ENCODE peak calls at places on chromosomes 6 and 20, in six cellular contexts. One of them, this sample, is unnamed. For H3K27me3, the result is how much of the 10 kb centered on the place peaks cover.

GRCh38 chr20:24790746-24791283 is 158.3 kb upstream of the CST7 start:
- DNase-seq in astrocyte: no peak
- DNase-seq in SJSA1: no peak
- DNase-seq in hepatocyte: no peak
- DNase-seq in HCT116: no peak
- DNase-seq in iPS DF 6.9: no peak
- DNase-seq in this sample: no peak

GRCh38 chr6:34852406-34853085 is 35.3 kb downstream of the TAF11 start:
- DNase-seq in hepatocyte: no peak
- DNase-seq in astrocyte: no peak
- DNase-seq in HCT116: no peak
- DNase-seq in iPS DF 6.9: no peak
- DNase-seq in SJSA1: no peak
- DNase-seq in this sample: no peak

GRCh38 chr6:17965397-17965796 is 22.0 kb downstream of the KIF13A start:
- DNase-seq in HCT116: no peak
- DNase-seq in hepatocyte: no peak
- DNase-seq in astrocyte: peak
- DNase-seq in SJSA1: no peak
- DNase-seq in iPS DF 6.9: no peak
- DNase-seq in this sample: no peak

GRCh38 chr20:3797592-3798404 is 1.7 kb downstream of the CDC25B start:
- DNase-seq in iPS DF 6.9: no peak
- DNase-seq in hepatocyte: no peak
- DNase-seq in HCT116: no peak
- DNase-seq in astrocyte: no peak
- DNase-seq in SJSA1: no peak
- DNase-seq in this sample: no peak

GRCh38 chr6:62285612-62286469 is at the start of gene KHDRBS2:
- DNase-seq in SJSA1: peak
- DNase-seq in hepatocyte: peak
- DNase-seq in astrocyte: no peak
- DNase-seq in iPS DF 6.9: peak
- DNase-seq in HCT116: no peak
- DNase-seq in this sample: no peak

GRCh38 chr6:3830806-3831205 is 18.4 kb upstream of the FAM50B start:
- DNase-seq in HCT116: no peak
- DNase-seq in SJSA1: no peak
- DNase-seq in hepatocyte: no peak
- DNase-seq in iPS DF 6.9: no peak
- DNase-seq in astrocyte: no peak
- DNase-seq in this sample: no peak

GRCh38 chr20:821083-822065 is 12.1 kb upstream of the FAM110A start:
- DNase-seq in astrocyte: no peak
- DNase-seq in SJSA1: no peak
- DNase-seq in HCT116: no peak
- DNase-seq in iPS DF 6.9: no peak
- DNase-seq in hepatocyte: no peak
- DNase-seq in this sample: no peak

GRCh38 chr20:50020283-50020682 is 37.5 kb downstream of the SNAI1 start:
- DNase-seq in astrocyte: peak
- DNase-seq in iPS DF 6.9: no peak
- DNase-seq in hepatocyte: no peak
- DNase-seq in HCT116: no peak
- DNase-seq in SJSA1: no peak
- DNase-seq in this sample: no peak

GRCh38 chr6:155807243-155807642 is 351.6 kb upstream of the NOX3 start:
- DNase-seq in SJSA1: no peak
- DNase-seq in astrocyte: no peak
- DNase-seq in hepatocyte: no peak
- DNase-seq in iPS DF 6.9: no peak
- DNase-seq in HCT116: no peak
- DNase-seq in this sample: no peak

GRCh38 chr6:84062519-84063154 is 29.1 kb downstream of the MRAP2 start:
- DNase-seq in HCT116: no peak
- DNase-seq in iPS DF 6.9: no peak
- DNase-seq in hepatocyte: peak
- DNase-seq in astrocyte: no peak
- DNase-seq in SJSA1: no peak
- DNase-seq in this sample: no peak

GRCh38 chr20:33670715-33671499 is 3.3 kb downstream of the NECAB3 start:
- DNase-seq in iPS DF 6.9: no peak
- DNase-seq in hepatocyte: no peak
- DNase-seq in HCT116: no peak
- DNase-seq in SJSA1: no peak
- DNase-seq in astrocyte: no peak
- DNase-seq in this sample: no peak

GRCh38 chr6:75526502-75527127 is 33.0 kb upstream of the FILIP1 start:
- DNase-seq in hepatocyte: peak
- DNase-seq in astrocyte: peak
- DNase-seq in HCT116: peak
- DNase-seq in iPS DF 6.9: peak
- DNase-seq in SJSA1: peak
- DNase-seq in this sample: peak

GRCh38 chr20:32645134-32645533 is 28.6 kb downstream of the C20orf203 start:
- DNase-seq in hepatocyte: no peak
- DNase-seq in HCT116: no peak
- DNase-seq in astrocyte: no peak
- DNase-seq in iPS DF 6.9: no peak
- DNase-seq in SJSA1: no peak
- DNase-seq in this sample: no peak

GRCh38 chr6:160102956-160103824 is 18.4 kb upstream of the SLC22A1 start:
- DNase-seq in HCT116: peak
- DNase-seq in iPS DF 6.9: peak
- DNase-seq in hepatocyte: no peak
- DNase-seq in astrocyte: no peak
- DNase-seq in SJSA1: no peak
- DNase-seq in this sample: no peak

GRCh38 chr6:33708516-33709204 is 2.8 kb downstream of the UQCC2 start:
- DNase-seq in hepatocyte: no peak
- DNase-seq in iPS DF 6.9: no peak
- DNase-seq in astrocyte: no peak
- DNase-seq in SJSA1: no peak
- DNase-seq in HCT116: no peak
- DNase-seq in this sample: no peak

GRCh38 chr6:56076033-56076432 is 171.3 kb downstream of the COL21A1 start:
- DNase-seq in iPS DF 6.9: no peak
- DNase-seq in HCT116: no peak
- DNase-seq in astrocyte: no peak
- DNase-seq in SJSA1: no peak
- DNase-seq in hepatocyte: no peak
- DNase-seq in this sample: no peak

GRCh38 chr6:42025066-42025789 is 25.1 kb upstream of the TAF8 start:
- DNase-seq in hepatocyte: no peak
- DNase-seq in astrocyte: no peak
- DNase-seq in HCT116: no peak
- DNase-seq in iPS DF 6.9: no peak
- DNase-seq in SJSA1: no peak
- DNase-seq in this sample: no peak

GRCh38 chr20:38757145-38757800 is 9.0 kb downstream of the ACTR5 start:
- DNase-seq in iPS DF 6.9: no peak
- DNase-seq in astrocyte: no peak
- DNase-seq in HCT116: no peak
- DNase-seq in hepatocyte: no peak
- DNase-seq in SJSA1: no peak
- DNase-seq in this sample: no peak

GRCh38 chr20:48709292-48709691 is 118.5 kb downstream of the PREX1 start:
- DNase-seq in SJSA1: no peak
- DNase-seq in HCT116: no peak
- DNase-seq in iPS DF 6.9: no peak
- DNase-seq in hepatocyte: no peak
- DNase-seq in astrocyte: no peak
- DNase-seq in this sample: no peak

GRCh38 chr20:56778765-56779195 is 149.7 kb downstream of the TFAP2C start:
- DNase-seq in HCT116: no peak
- DNase-seq in iPS DF 6.9: no peak
- DNase-seq in SJSA1: peak
- DNase-seq in hepatocyte: peak
- DNase-seq in astrocyte: peak
- DNase-seq in this sample: no peak

GRCh38 chr6:157108923-157109322 is 214.4 kb downstream of the TMEM242 start:
- DNase-seq in HCT116: no peak
- DNase-seq in astrocyte: no peak
- DNase-seq in SJSA1: no peak
- DNase-seq in hepatocyte: no peak
- DNase-seq in iPS DF 6.9: no peak
- DNase-seq in this sample: no peak

GRCh38 chr20:41158082-41158625 is 20.8 kb downstream of the PLCG1 start:
- DNase-seq in HCT116: no peak
- DNase-seq in hepatocyte: no peak
- DNase-seq in SJSA1: no peak
- DNase-seq in astrocyte: no peak
- DNase-seq in iPS DF 6.9: no peak
- DNase-seq in this sample: no peak

GRCh38 chr20:41160686-41161085 is 23.3 kb downstream of the PLCG1 start:
- DNase-seq in hepatocyte: no peak
- DNase-seq in HCT116: no peak
- DNase-seq in iPS DF 6.9: no peak
- DNase-seq in astrocyte: no peak
- DNase-seq in SJSA1: no peak
- DNase-seq in this sample: no peak

GRCh38 chr20:41161886-41162285 is 24.5 kb downstream of the PLCG1 start:
- DNase-seq in iPS DF 6.9: no peak
- DNase-seq in HCT116: no peak
- DNase-seq in hepatocyte: no peak
- DNase-seq in SJSA1: no peak
- DNase-seq in astrocyte: no peak
- DNase-seq in this sample: no peak

GRCh38 chr20:41162396-41162795 is 25.1 kb downstream of the PLCG1 start:
- DNase-seq in SJSA1: no peak
- DNase-seq in astrocyte: no peak
- DNase-seq in HCT116: no peak
- DNase-seq in iPS DF 6.9: no peak
- DNase-seq in hepatocyte: no peak
- DNase-seq in this sample: no peak

DNA sequence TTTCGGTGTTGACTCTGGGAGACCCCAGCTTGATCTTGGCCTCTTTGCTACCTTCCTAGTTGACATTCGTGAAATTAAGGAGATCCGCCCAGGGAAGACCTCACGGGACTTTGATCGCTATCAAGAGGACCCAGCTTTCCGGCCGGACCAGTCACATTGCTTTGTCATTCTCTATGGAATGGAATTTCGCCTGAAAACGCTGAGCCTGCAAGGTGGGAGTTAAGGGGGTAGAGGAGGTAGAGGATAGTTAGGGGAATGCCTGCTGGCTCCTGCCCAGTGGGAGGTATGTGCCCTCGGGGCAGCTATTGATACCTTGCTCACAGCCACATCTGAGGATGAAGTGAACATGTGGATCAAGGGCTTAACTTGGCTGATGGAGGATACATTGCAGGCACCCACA is 22.2 kb downstream of the PLCG1 start:
- DNase-seq in astrocyte: no peak
- DNase-seq in hepatocyte: no peak
- DNase-seq in HCT116: no peak
- DNase-seq in SJSA1: no peak
- DNase-seq in iPS DF 6.9: no peak
- DNase-seq in this sample: no peak
- H3K4me3 ChIP-seq in astrocyte: no peak
- H3K4me3 ChIP-seq in hepatocyte: no peak
- H3K4me3 ChIP-seq in HCT116: no peak
- H3K4me3 ChIP-seq in SJSA1: no peak
- H3K4me3 ChIP-seq in iPS DF 6.9: no peak
- H3K4me3 ChIP-seq in this sample: no peak

DNA sequence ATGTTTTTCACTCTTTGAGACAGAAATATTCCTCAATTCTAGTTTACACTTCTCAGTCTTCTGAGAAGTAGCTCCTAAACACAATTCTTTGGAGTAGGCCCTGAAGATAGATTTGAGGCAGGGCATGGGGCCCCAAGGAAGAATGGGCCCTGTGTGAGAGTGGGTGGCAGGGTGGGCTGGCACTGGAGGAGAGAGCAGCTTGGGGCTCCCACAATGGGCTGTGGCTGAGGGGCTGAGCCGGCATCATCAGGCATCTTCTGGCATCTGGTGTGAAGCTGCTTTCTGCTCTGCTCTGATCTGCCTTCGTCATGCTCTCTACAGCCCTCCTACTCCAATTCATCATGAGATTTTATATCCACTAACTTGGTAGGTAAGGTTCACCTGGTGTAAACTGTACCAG is 88.2 kb downstream of the CDH26 start:
- DNase-seq in SJSA1: no peak
- DNase-seq in astrocyte: no peak
- DNase-seq in HCT116: no peak
- DNase-seq in hepatocyte: no peak
- DNase-seq in iPS DF 6.9: no peak
- DNase-seq in this sample: no peak
- H3K27me3 ChIP-seq in SJSA1: under half
- H3K27me3 ChIP-seq in astrocyte: under half
- H3K27me3 ChIP-seq in HCT116: under half
- H3K27me3 ChIP-seq in hepatocyte: under half
- H3K27me3 ChIP-seq in iPS DF 6.9: under half
- H3K27me3 ChIP-seq in this sample: under half

DNA sequence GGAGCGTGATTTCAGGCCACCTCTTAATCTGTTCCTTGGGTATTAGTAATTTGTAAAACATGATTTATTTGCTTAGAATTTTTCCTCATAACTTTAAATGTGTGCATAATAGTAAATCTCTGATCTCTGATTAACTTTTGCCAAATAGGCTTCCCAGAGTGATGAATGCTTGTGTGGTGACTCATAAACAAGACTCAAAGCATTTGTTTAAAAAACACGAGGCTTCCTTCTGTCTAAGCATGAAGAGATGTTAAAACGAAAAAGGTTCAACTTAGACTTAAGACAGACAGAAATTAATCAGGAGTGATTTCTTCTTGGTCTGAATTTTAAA is 337.0 kb downstream of the CDH4 start:
- DNase-seq in iPS DF 6.9: no peak
- DNase-seq in hepatocyte: no peak
- DNase-seq in SJSA1: no peak
- DNase-seq in astrocyte: peak
- DNase-seq in HCT116: no peak
- DNase-seq in this sample: no peak
- H3K4me3 ChIP-seq in iPS DF 6.9: no peak
- H3K4me3 ChIP-seq in hepatocyte: no peak
- H3K4me3 ChIP-seq in SJSA1: no peak
- H3K4me3 ChIP-seq in astrocyte: peak
- H3K4me3 ChIP-seq in HCT116: no peak
- H3K4me3 ChIP-seq in this sample: no peak

DNA sequence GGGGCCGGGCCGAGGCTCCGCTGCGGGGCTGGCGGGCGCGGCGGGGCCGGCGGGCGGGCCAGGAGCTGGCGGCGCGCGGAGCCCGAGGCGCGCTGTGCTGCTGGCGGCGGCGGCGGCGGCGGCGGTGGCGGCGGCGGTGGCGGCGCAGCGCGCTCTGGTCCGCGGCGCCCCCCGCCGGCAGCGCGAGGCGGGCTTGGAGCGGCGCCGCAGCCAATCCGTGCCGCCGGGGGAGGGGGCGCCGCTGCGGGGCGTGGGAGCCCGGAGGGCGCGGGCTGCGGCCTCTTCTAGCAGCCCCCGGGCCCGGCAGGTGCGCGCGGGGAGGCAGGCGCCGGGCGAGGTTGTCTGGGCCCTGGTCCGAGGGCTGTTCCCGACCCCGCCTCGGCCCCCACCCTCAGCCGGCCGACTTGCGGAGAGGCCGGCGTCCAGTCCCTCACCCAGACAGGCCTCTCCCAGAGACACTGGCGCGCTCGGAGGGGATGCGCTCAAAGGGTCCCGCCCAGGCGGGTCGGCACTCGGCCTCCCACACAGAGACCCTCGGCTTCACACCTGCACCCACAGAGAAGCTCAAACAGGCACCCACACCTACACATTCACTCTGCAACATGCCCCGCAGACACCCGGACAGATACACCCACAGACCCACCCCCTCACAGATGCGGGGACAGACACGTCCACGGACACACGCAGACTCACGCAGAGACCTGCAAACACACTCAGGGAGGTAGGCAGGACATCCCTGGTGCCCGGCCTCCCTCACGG is at the start of gene RIMS4:
- DNase-seq in HCT116: no peak
- DNase-seq in hepatocyte: peak
- DNase-seq in astrocyte: no peak
- DNase-seq in SJSA1: no peak
- DNase-seq in iPS DF 6.9: no peak
- DNase-seq in this sample: peak
- H3K27me3 ChIP-seq in HCT116: under half
- H3K27me3 ChIP-seq in hepatocyte: half or more
- H3K27me3 ChIP-seq in astrocyte: half or more
- H3K27me3 ChIP-seq in SJSA1: half or more
- H3K27me3 ChIP-seq in iPS DF 6.9: under half
- H3K27me3 ChIP-seq in this sample: under half